ENCODE peak calls at places on chromosomes 2 and 18, in four cellular contexts. J is sigmoid colon, T is Peyer's patch, U is gastrocnemius medialis. Z is an unnamed sample. For H3K4me1, the result is how much of the 10 kb centered on the place peaks cover.

GRCh38 chr2:134460583-134460998 is 206.7 kb downstream of the MGAT5 start:
- DNase-seq in J (no peak), T (peak), U (no peak), Z (no peak)

GRCh38 chr18:9100796-9101195 is 1.7 kb upstream of the NDUFV2 start:
- DNase-seq in J (no peak), T (no peak), U (no peak), Z (no peak)

GRCh38 chr18:44742741-44743311 is 62.1 kb downstream of the SETBP1 start:
- DNase-seq in J (peak), T (peak), U (peak), Z (peak)

GRCh38 chr18:58755304-58756010 is 84.2 kb downstream of the MALT1 start:
- DNase-seq in J (no peak), T (peak), U (peak), Z (no peak)

GRCh38 chr2:154886316-154886715 is 187.8 kb downstream of the KCNJ3 start:
- DNase-seq in J (no peak), T (no peak), U (no peak), Z (no peak)

GRCh38 chr2:229313591-229313990 is 42.5 kb upstream of the PID1 start:
- DNase-seq in J (no peak), T (no peak), U (no peak), Z (no peak)

GRCh38 chr2:29189052-29189451 is 73.8 kb downstream of the CLIP4 start:
- DNase-seq in J (no peak), T (no peak), U (no peak), Z (no peak)

GRCh38 chr2:3265981-3266726 is 111.5 kb downstream of the EIPR1 start:
- DNase-seq in J (no peak), T (peak), U (no peak), Z (no peak)

GRCh38 chr2:36355157-36355889 is at the start of gene CRIM1:
- DNase-seq in J (peak), T (peak), U (peak), Z (peak)

GRCh38 chr2:43318791-43319190 is 92.4 kb upstream of the ZFP36L2 start:
- DNase-seq in J (no peak), T (no peak), U (no peak), Z (no peak)

GRCh38 chr2:234047361-234047760 is 3.1 kb upstream of the SPP2 start:
- DNase-seq in J (no peak), T (no peak), U (no peak), Z (no peak)

GRCh38 chr2:146806295-146807005 is 1038.4 kb upstream of the ACVR2A start:
- DNase-seq in J (no peak), T (no peak), U (no peak), Z (no peak)

GRCh38 chr2:191790737-191791136 is 56.2 kb downstream of the CAVIN2 start:
- DNase-seq in J (no peak), T (no peak), U (no peak), Z (no peak)

GRCh38 chr18:47775961-47776360 is 154.5 kb downstream of the SMAD2 start:
- DNase-seq in J (no peak), T (no peak), U (no peak), Z (no peak)

GRCh38 chr18:31658670-31659573 is 25.5 kb downstream of the B4GALT6 start:
- DNase-seq in J (no peak), T (no peak), U (no peak), Z (no peak)

GRCh38 chr2:64880193-64880951 is 108.8 kb upstream of the SLC1A4 start:
- DNase-seq in J (no peak), T (no peak), U (no peak), Z (no peak)

GRCh38 chr2:64875368-64875767 is 113.8 kb upstream of the SLC1A4 start:
- DNase-seq in J (no peak), T (no peak), U (no peak), Z (no peak)

GRCh38 chr2:64881037-64881492 is 108.1 kb upstream of the SLC1A4 start:
- DNase-seq in J (no peak), T (no peak), U (no peak), Z (no peak)

GRCh38 chr2:64876137-64876647 is 113.0 kb upstream of the SLC1A4 start:
- DNase-seq in J (no peak), T (no peak), U (no peak), Z (peak)

DNA sequence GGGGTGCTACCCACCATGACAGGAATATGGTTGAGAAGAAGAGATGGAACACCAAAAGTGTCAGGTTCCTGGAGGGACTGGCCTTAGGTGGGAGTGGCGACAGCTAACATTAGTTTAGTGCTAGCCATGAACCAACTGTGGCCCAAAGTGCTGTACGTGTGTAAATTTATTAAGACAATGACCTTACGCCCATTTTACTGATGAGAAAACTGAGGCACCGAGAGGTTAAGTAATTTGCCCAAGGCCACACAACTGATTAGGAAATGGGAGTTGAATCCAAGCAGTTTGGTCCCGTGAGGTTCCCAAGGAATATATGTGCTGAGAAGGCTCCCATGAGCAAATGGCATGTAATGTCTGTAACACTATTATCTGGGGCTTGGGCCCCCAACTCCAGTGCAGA is 109.5 kb upstream of the SLC1A4 start:
- DNase-seq in J (no peak), T (no peak), U (no peak), Z (no peak)
- H3K4me1 ChIP-seq in J (under half), T (under half), U (under half), Z (under half)

DNA sequence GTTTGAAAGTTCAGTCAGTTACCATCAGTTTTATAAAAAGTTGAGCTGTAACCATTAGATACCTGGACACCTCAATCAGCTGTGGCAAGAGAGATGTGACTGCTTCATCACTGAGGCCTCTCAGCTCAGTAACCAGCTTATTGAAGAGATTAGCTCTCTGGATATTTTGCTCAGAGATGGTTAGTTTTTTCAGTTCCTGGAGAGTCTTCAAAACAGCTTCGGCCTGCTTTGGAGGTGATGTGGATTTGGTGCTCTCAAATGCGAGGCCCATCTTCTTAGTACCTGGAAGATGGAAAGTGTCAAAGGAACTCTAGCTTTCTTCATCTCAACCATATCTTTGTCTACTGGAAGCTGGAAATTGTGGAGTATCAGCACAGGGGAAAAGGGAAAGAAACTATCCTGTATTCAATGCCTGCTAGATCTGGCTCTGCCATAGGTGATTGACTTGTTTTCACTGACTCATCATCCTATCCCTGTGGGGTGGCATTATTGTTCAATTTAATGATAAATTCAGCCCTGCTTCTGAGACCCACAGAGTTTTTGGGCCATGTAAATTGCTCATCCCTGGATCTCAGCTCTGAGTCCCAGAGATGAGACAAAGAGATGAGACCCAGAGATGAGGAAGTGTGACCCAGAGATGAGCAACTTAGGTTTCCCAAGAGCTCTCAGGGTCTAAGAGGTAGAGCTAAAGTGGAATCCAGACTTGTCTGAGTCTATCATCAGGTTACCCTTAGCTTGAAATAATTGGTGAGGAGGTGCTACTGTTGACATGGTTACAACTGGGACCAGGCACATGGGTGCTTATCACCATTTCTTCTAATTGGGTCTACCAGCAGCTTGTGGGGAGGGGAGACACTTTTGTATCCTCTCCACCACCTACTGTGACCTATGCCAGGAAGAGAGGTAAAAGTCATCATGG is 10.4 kb downstream of the APOB start:
- DNase-seq in J (no peak), T (no peak), U (no peak), Z (no peak)
- TF ChIP-seq POLR2A in J (no peak), T (no peak), U (no peak), Z (no peak)

GRCh38 chr2:205743982-205744644 is 61.8 kb downstream of the NRP2 start:
- DNase-seq in J (no peak), T (peak), U (no peak), Z (no peak)
- H3K4me3 ChIP-seq in J (no peak), T (no peak), U (no peak), Z (no peak)

GRCh38 chr2:151974997-151975396 is 123.8 kb downstream of the CACNB4 start:
- DNase-seq in J (no peak), T (no peak), U (no peak), Z (no peak)
- H3K4me1 ChIP-seq in J (under half), T (under half), U (under half), Z (under half)

GRCh38 chr18:76480913-76481312 is 14.1 kb downstream of the ZNF516 start:
- DNase-seq in J (no peak), T (no peak), U (no peak), Z (no peak)

GRCh38 chr18:76479351-76480238 is 15.4 kb downstream of the ZNF516 start:
- DNase-seq in J (no peak), T (no peak), U (no peak), Z (no peak)

GRCh38 chr18:76474824-76475223 is 20.2 kb downstream of the ZNF516 start:
- DNase-seq in J (no peak), T (no peak), U (no peak), Z (no peak)

GRCh38 chr18:76475450-76476203 is 19.4 kb downstream of the ZNF516 start:
- DNase-seq in J (no peak), T (no peak), U (peak), Z (no peak)

GRCh38 chr18:76476665-76477561 is 18.1 kb downstream of the ZNF516 start:
- DNase-seq in J (no peak), T (no peak), U (no peak), Z (no peak)
- TF ChIP-seq POLR2A in J (no peak), T (no peak), U (no peak), Z (no peak)

DNA sequence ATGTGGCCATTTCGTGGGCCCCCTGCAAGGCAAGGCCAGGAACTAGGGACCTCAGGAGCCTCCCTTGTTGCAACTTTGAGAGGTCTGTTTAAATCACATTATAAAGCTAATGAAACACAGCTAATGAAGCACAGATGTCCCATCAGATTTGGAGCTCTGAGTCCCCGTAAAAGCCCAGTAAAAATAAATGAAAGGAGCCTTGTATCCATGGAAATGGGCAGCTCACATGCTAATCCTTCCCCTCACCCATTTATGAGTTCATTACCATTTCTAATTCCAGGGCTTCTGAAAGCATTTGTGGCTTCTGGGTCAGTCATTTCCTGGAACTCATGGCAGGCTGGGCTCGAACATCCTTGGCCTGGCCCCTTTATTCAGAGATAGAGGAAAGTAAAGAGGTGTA is 274.8 kb downstream of the SS18 start:
- DNase-seq in J (no peak), T (no peak), U (no peak), Z (no peak)
- H3K4me3 ChIP-seq in J (no peak), T (no peak), U (no peak), Z (no peak)

Z was measured in uterus.